ENCODE peak calls at places on chromosomes 6 and 20, in nine cellular contexts. W, H, E, I, V, S, Y, B and C are unnamed samples.

GRCh38 chr6:88520020-88520338 is 353.8 kb upstream of the CNR1 start:
- DNase-seq in B (no peak), V (no peak), E (no peak), Y (no peak), I (no peak), S (no peak), H (no peak), W (no peak), C (no peak)

GRCh38 chr20:9981834-9982233 is 53.0 kb upstream of the ANKEF1 start:
- DNase-seq in Y (peak), B (no peak), W (no peak), S (no peak), H (no peak), V (no peak), I (no peak), E (no peak), C (peak)

GRCh38 chr6:30202366-30202765 is 10.8 kb downstream of the TRIM26 start:
- DNase-seq in H (no peak), B (no peak), V (no peak), E (no peak), S (no peak), W (no peak), I (no peak), Y (no peak), C (no peak)

GRCh38 chr6:153059311-153059710 is 56.8 kb upstream of the MTRF1L start:
- DNase-seq in W (no peak), H (no peak), S (no peak), I (peak), B (no peak), E (no peak), V (no peak), Y (peak), C (no peak)

GRCh38 chr6:167141667-167142432 is 15.9 kb downstream of the GPR31 start:
- DNase-seq in H (peak), S (peak), E (no peak), I (peak), V (peak), W (no peak), Y (peak), B (peak), C (peak)

GRCh38 chr20:20594171-20594530 is 118.3 kb downstream of the RALGAPA2 start:
- DNase-seq in W (peak), S (peak), I (peak), Y (peak), E (no peak), B (peak), V (peak), H (no peak), C (peak)

GRCh38 chr6:124148225-124148624 is 344.6 kb downstream of the NKAIN2 start:
- DNase-seq in W (no peak), B (no peak), S (no peak), V (no peak), I (no peak), E (no peak), H (no peak), Y (peak), C (peak)

GRCh38 chr20:42308980-42309524 is 690.9 kb upstream of the CHD6 start:
- DNase-seq in E (no peak), Y (no peak), B (no peak), V (no peak), H (no peak), W (no peak), I (no peak), S (no peak), C (no peak)

GRCh38 chr6:132814716-132815570 is 574 bp downstream of the RPS12 start:
- DNase-seq in S (peak), W (no peak), E (no peak), V (no peak), I (no peak), Y (no peak), B (no peak), H (no peak), C (no peak)

GRCh38 chr6:67212584-67212983 is 1422.5 kb upstream of the ADGRB3 start:
- DNase-seq in S (no peak), V (no peak), B (no peak), H (no peak), W (no peak), Y (no peak), I (no peak), E (no peak), C (no peak)

GRCh38 chr6:132227937-132228336 is 173.3 kb downstream of the MOXD1 start:
- DNase-seq in B (no peak), Y (peak), V (peak), H (no peak), E (no peak), W (no peak), I (peak), S (no peak), C (peak)

GRCh38 chr20:49214546-49214945 is 4.7 kb upstream of the DDX27 start:
- DNase-seq in V (no peak), B (no peak), H (no peak), W (no peak), Y (peak), I (peak), E (no peak), S (no peak), C (no peak)

GRCh38 chr6:136517582-136517981 is 32.6 kb downstream of the MAP7 start:
- DNase-seq in I (no peak), W (no peak), Y (no peak), H (no peak), S (no peak), V (no peak), E (no peak), B (no peak), C (no peak)

GRCh38 chr6:10535198-10535597 is 14.0 kb downstream of the GCNT2 start:
- DNase-seq in W (no peak), V (no peak), E (no peak), I (no peak), Y (no peak), B (peak), S (no peak), H (no peak), C (no peak)

GRCh38 chr6:79045966-79046365 is 32.1 kb downstream of the PHIP start:
- DNase-seq in V (no peak), B (no peak), E (no peak), Y (no peak), H (no peak), S (no peak), W (no peak), I (no peak), C (no peak)

GRCh38 chr6:109799664-109800063 is 108.6 kb downstream of the FIG4 start:
- DNase-seq in H (no peak), S (no peak), E (no peak), W (no peak), V (no peak), Y (peak), I (no peak), B (no peak), C (no peak)

GRCh38 chr6:159117541-159117940 is 51.7 kb upstream of the FNDC1 start:
- DNase-seq in H (no peak), S (no peak), E (no peak), W (no peak), Y (no peak), B (no peak), I (no peak), V (no peak), C (no peak)

GRCh38 chr20:8251201-8251575 is 119.1 kb downstream of the PLCB1 start:
- DNase-seq in I (no peak), S (no peak), H (no peak), W (no peak), E (no peak), Y (no peak), B (no peak), V (no peak), C (no peak)

GRCh38 chr20:24497851-24498250 is 28.4 kb downstream of the SYNDIG1 start:
- DNase-seq in S (no peak), H (peak), I (no peak), Y (no peak), B (no peak), W (no peak), V (peak), E (no peak), C (no peak)

GRCh38 chr6:145189836-145190235 is 545.5 kb downstream of the EPM2A start:
- DNase-seq in E (no peak), H (no peak), V (no peak), I (no peak), W (no peak), B (no peak), Y (no peak), S (no peak), C (no peak)

GRCh38 chr20:62635232-62635631 is 7.1 kb upstream of the SLCO4A1 start:
- DNase-seq in H (no peak), B (no peak), S (no peak), Y (no peak), V (no peak), W (no peak), I (no peak), E (no peak), C (no peak)

GRCh38 chr20:4171538-4172116 is 156.3 kb upstream of the RNF24 start:
- DNase-seq in Y (peak), I (no peak), H (no peak), S (no peak), E (no peak), W (no peak), V (peak), B (no peak), C (no peak)

GRCh38 chr20:1830240-1830639 is 65.0 kb upstream of the SIRPA start:
- DNase-seq in S (no peak), W (peak), I (peak), E (no peak), H (peak), B (no peak), V (peak), Y (peak), C (peak)

GRCh38 chr6:129709909-129710721 is at the start of gene ARHGAP18:
- DNase-seq in W (peak), I (peak), S (peak), B (peak), H (peak), V (peak), Y (peak), E (peak), C (peak)

GRCh38 chr20:48745330-48745729 is 82.5 kb downstream of the PREX1 start:
- DNase-seq in S (no peak), B (no peak), W (no peak), V (no peak), Y (no peak), I (peak), H (no peak), E (no peak), C (peak)

GRCh38 chr6:48630511-48630910 is 519.5 kb upstream of the PTCHD4 start:
- DNase-seq in E (no peak), S (no peak), H (no peak), Y (no peak), B (no peak), V (no peak), W (no peak), I (no peak), C (no peak)

GRCh38 chr6:11618533-11618932 is 81.0 kb downstream of the TMEM170B start:
- DNase-seq in W (no peak), S (peak), Y (peak), H (no peak), I (no peak), B (no peak), E (no peak), V (peak), C (no peak)

GRCh38 chr20:6698056-6698455 is 69.4 kb upstream of the BMP2 start:
- DNase-seq in S (no peak), B (no peak), W (no peak), H (peak), E (no peak), I (no peak), V (no peak), Y (peak), C (no peak)

GRCh38 chr6:108801331-108801730 is 46.9 kb upstream of the ARMC2 start:
- DNase-seq in B (peak), Y (no peak), E (no peak), H (no peak), V (no peak), I (no peak), W (peak), S (no peak), C (no peak)

GRCh38 chr6:75386050-75386770 is 101.6 kb upstream of the TMEM30A start:
- DNase-seq in W (no peak), V (peak), E (no peak), B (no peak), H (no peak), I (peak), Y (peak), S (peak), C (peak)

GRCh38 chr20:49276895-49277785 is 717 bp downstream of the ZNFX1 start:
- DNase-seq in I (no peak), H (peak), V (no peak), E (no peak), W (no peak), B (no peak), Y (peak), S (peak), C (no peak)

GRCh38 chr6:98980814-98981213 is 33.1 kb upstream of the FBXL4 start:
- DNase-seq in H (no peak), Y (no peak), E (no peak), W (no peak), I (no peak), S (no peak), B (no peak), V (no peak), C (no peak)

GRCh38 chr6:41445268-41445667 is 100.9 kb upstream of the FOXP4 start:
- DNase-seq in E (no peak), Y (no peak), H (no peak), W (no peak), S (no peak), V (no peak), B (no peak), I (no peak), C (no peak)

GRCh38 chr6:4732691-4733315 is 43.4 kb upstream of the CDYL start:
- DNase-seq in Y (peak), H (peak), I (peak), V (peak), E (no peak), S (no peak), B (no peak), W (peak), C (peak)

GRCh38 chr20:10476319-10476724 is 41.2 kb downstream of the SLX4IP start:
- DNase-seq in I (no peak), V (no peak), Y (no peak), E (no peak), W (no peak), S (peak), H (no peak), B (peak), C (no peak)

GRCh38 chr6:125957845-125958244 is 1.3 kb downstream of the HINT3 start:
- DNase-seq in W (peak), I (peak), S (peak), E (no peak), B (peak), Y (peak), H (no peak), V (peak), C (peak)

GRCh38 chr6:2518029-2518428 is 232.7 kb downstream of the MYLK4 start:
- DNase-seq in S (no peak), W (no peak), H (no peak), Y (no peak), B (no peak), E (no peak), V (no peak), I (no peak), C (no peak)

GRCh38 chr6:4819706-4820283 is 43.6 kb downstream of the CDYL start:
- DNase-seq in Y (no peak), S (no peak), H (no peak), W (no peak), I (no peak), B (no peak), E (no peak), V (no peak), C (peak)